ENCODE peak calls at places on chromosomes 6 and 20, in nine cellular contexts. A is WTC11, C is mucosa of descending colon, H is fibroblast of lung, G is brain microvascular endothelial cell, I is sigmoid colon, D is HFFc6, L is AG10803, V is colonic mucosa. S is an unnamed sample.
A peak's percentile ranks its signal among the peaks of the same experiment; 100 is the strongest.

GRCh38 chr20:22887796-22888195 is 147.3 kb upstream of the SSTR4 start:
- DNase-seq in V (no peak), L (no peak), C (no peak), D (no peak), G (no peak), I (no peak), H (no peak), A (no peak), S (no peak)

GRCh38 chr20:59850018-59850641 is 83.3 kb downstream of the SYCP2 start:
- DNase-seq in I (no peak), A (no peak), H (peak; percentile 31), G (no peak), C (no peak), D (peak; percentile 34), V (no peak), L (peak; percentile 45), S (peak; percentile 55)

GRCh38 chr6:14658909-14659561 is 541.5 kb downstream of the CD83 start:
- DNase-seq in V (no peak), G (no peak), A (no peak), C (no peak), D (peak; percentile 67), H (no peak), I (no peak), L (peak; percentile 35), S (peak; percentile 54)

GRCh38 chr6:5115168-5115567 is 30.0 kb downstream of the PPP1R3G start:
- DNase-seq in V (peak; percentile 25), L (peak; percentile 50), D (no peak), A (no peak), G (peak; percentile 72), C (peak; percentile 67), I (no peak), H (no peak), S (no peak)

GRCh38 chr6:158056804-158057203 is 75.1 kb downstream of the SYNJ2 start:
- DNase-seq in L (no peak), D (no peak), A (no peak), H (no peak), C (no peak), V (no peak), G (no peak), I (peak; percentile 54), S (no peak)

GRCh38 chr6:20608371-20608770 is 74.1 kb downstream of the CDKAL1 start:
- DNase-seq in D (no peak), G (no peak), H (no peak), V (no peak), C (no peak), A (no peak), L (no peak), I (no peak), S (no peak)

GRCh38 chr6:26161322-26161721 is 74.1 kb downstream of the HFE start:
- DNase-seq in G (no peak), V (no peak), D (no peak), C (no peak), I (no peak), H (no peak), A (no peak), L (no peak), S (no peak)

GRCh38 chr6:32129297-32130088 is 595 bp downstream of the FKBPL start:
- DNase-seq in L (no peak), H (no peak), D (no peak), A (no peak), I (peak; percentile 67), C (no peak), V (no peak), G (no peak), S (no peak)

GRCh38 chr6:104566411-104566810 is 293.3 kb downstream of the HACE1 start:
- DNase-seq in L (no peak), D (no peak), G (peak; percentile 52), A (no peak), C (no peak), H (peak; percentile 58), I (no peak), V (no peak), S (peak; percentile 35)

GRCh38 chr6:41637179-41638001 is 878 bp upstream of the MDFI start:
- DNase-seq in G (no peak), V (no peak), C (no peak), L (no peak), A (peak; percentile 49), H (no peak), D (no peak), I (no peak), S (peak; percentile 51)

GRCh38 chr6:3706547-3707467 is 44.7 kb downstream of the PXDC1 start:
- DNase-seq in A (no peak), D (no peak), L (no peak), G (peak; percentile 24), I (no peak), H (no peak), C (peak; percentile 7), V (no peak), S (no peak)

GRCh38 chr6:15457903-15458530 is 204.8 kb downstream of the DTNBP1 start:
- DNase-seq in D (no peak), V (no peak), L (peak; percentile 7), I (no peak), A (no peak), H (no peak), C (no peak), G (no peak), S (no peak)

GRCh38 chr20:23050847-23051627 is 1.6 kb upstream of the THBD start:
- DNase-seq in G (peak; percentile 89), H (peak; percentile 64), C (peak; percentile 76), L (peak; percentile 72), A (peak; percentile 94), I (peak; percentile 75), D (peak; percentile 35), V (peak; percentile 58), S (peak; percentile 92)

GRCh38 chr6:157047328-157047727 is 270.1 kb downstream of the ARID1B start:
- DNase-seq in C (no peak), A (no peak), L (no peak), D (no peak), H (no peak), V (no peak), G (no peak), I (no peak), S (no peak)

GRCh38 chr6:157047951-157048350 is 270.8 kb downstream of the ARID1B start:
- DNase-seq in I (no peak), V (no peak), C (no peak), H (no peak), G (no peak), A (no peak), D (no peak), L (peak; percentile 57), S (no peak)

GRCh38 chr6:157046776-157047175 is 269.6 kb downstream of the ARID1B start:
- DNase-seq in C (no peak), V (no peak), A (no peak), H (no peak), I (no peak), D (no peak), G (no peak), L (peak; percentile 71), S (no peak)

GRCh38 chr6:157049126-157049525 is 271.9 kb downstream of the ARID1B start:
- DNase-seq in G (no peak), L (no peak), V (no peak), H (no peak), D (no peak), A (no peak), I (no peak), C (no peak), S (no peak)

DNA sequence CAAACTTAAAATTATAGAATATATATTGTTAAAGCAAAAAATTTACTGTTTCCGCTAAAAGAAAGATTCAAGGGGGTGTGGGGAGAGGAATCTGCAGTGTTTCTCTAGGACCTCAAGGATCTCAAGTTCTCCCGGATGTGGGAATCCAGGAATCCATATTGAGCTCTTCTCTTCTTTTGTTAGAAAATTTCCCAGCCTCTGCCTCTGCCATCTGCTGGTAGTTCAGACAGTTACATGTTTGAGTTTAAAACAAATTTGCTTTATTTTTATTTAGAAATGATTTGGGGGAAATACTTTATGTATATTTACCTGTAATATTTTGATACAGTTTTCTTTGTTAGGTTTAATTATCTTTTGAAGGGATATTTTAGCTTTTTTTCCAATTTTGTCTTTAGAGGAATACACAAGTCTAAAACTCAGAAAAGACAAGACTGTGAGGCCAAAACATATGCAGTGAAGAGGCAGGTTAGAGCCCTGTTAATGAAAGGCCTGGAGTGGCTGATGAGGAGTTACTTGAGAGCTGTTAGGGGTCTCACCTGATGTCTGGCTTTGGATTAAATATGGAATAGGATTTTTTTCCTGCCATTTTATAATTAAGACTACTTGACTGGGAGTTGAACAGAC is 268.8 kb downstream of the ARID1B start:
- DNase-seq in D (peak; percentile 64), H (peak; percentile 82), I (no peak), A (no peak), G (peak; percentile 66), L (peak; percentile 81), C (peak; percentile 29), V (no peak), S (peak; percentile 63)
- TF ChIP-seq CTCF in D (peak; percentile 86), H (peak; percentile 52), I (peak; percentile 52), A (no peak), G (peak; percentile 72), L (peak; percentile 74), C (peak; percentile 21), V (peak; percentile 37), S (peak; percentile 60)

GRCh38 chr20:25336561-25337422 is 53.8 kb downstream of the ABHD12 start:
- DNase-seq in V (no peak), D (peak; percentile 20), L (no peak), A (peak; percentile 53), G (peak; percentile 53), H (peak; percentile 45), I (no peak), C (peak; percentile 43), S (peak; percentile 44)
- TF ChIP-seq CTCF in V (no peak), D (peak; percentile 63), L (peak; percentile 26), A (no peak), G (peak; percentile 79), H (peak; percentile 56), I (no peak), C (no peak), S (peak; percentile 8)

GRCh38 chr6:130047440-130047995 is 29.1 kb downstream of the L3MBTL3 start:
- DNase-seq in A (no peak), V (no peak), D (no peak), G (no peak), L (no peak), I (no peak), H (no peak), C (no peak), S (no peak)
- TF ChIP-seq CTCF in A (no peak), V (no peak), D (peak; percentile 67), G (no peak), L (peak; percentile 27), I (no peak), H (no peak), C (no peak), S (no peak)

DNA sequence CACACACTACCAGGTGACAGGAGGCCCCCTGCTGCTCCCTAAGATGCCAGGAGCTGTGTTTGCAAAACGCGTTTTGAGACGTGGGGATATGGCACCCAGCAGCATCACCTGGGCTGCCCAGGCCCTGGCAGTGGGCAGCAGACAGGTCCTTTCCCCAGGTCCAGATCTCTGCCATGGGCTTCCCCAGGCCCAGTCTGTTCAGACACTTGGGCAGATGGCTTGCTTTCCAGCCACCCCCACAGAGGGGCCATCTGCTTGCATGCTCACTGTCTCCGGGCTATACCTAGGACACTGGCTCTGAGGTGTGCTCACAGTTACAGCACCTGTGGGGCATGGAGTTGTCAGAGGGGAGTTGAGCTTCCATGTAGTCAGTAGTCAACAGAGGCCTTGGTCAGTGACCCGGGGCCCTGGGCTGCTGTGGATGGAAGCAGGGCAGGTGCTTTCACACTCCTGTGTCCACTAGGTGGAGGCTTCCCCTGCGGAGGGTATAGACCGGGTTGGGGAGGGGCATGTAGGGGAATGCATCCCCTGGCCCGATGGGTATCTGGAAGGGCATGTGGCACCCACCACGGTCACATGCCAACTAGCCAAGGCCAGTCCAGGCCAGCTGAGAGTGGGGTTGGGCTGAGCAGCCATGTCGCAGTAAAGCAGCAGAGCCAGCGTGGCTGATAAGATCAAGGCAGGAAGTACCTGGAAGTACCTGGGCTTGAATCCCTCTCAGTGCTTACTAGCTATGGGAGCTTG is 185.4 kb upstream of the SLC24A3 start:
- DNase-seq in H (no peak), G (no peak), I (no peak), C (no peak), V (no peak), D (no peak), L (no peak), A (peak; percentile 62), S (no peak)
- TF ChIP-seq CTCF in H (no peak), G (no peak), I (no peak), C (no peak), V (no peak), D (no peak), L (no peak), A (no peak), S (no peak)